ENCODE peak calls at places on chromosomes 4 and X, in six cellular contexts. L, U, C, F, A and D are unnamed samples.

GRCh38 chrX:11665144-11666040 is at the start of gene ARHGAP6:
- DNase-seq in L (peak), U (no peak), C (peak), F (no peak), A (no peak), D (no peak)

GRCh38 chr4:51901363-51901762 is 58.4 kb downstream of the DCUN1D4 start:
- DNase-seq in L (no peak), U (no peak), C (no peak), F (no peak), A (no peak), D (no peak)

GRCh38 chrX:115561605-115562491 is 874 bp downstream of the PLS3 start:
- DNase-seq in L (peak), U (peak), C (peak), F (no peak), A (peak), D (peak)

GRCh38 chrX:33086886-33087285 is 124.5 kb downstream of the DMD start:
- DNase-seq in L (no peak), U (no peak), C (no peak), F (no peak), A (no peak), D (no peak)

GRCh38 chr4:123168812-123169211 is 227.8 kb upstream of the SPRY1 start:
- DNase-seq in L (no peak), U (no peak), C (peak), F (no peak), A (no peak), D (no peak)

GRCh38 chr4:151415978-151416377 is 7.0 kb downstream of the FHIP1A start:
- DNase-seq in L (no peak), U (no peak), C (peak), F (no peak), A (no peak), D (no peak)

GRCh38 chr4:27154706-27155105 is 294.1 kb downstream of the STIM2 start:
- DNase-seq in L (no peak), U (no peak), C (peak), F (no peak), A (no peak), D (no peak)

GRCh38 chr4:174681723-174682300 is 147.2 kb downstream of the GLRA3 start:
- DNase-seq in L (no peak), U (no peak), C (peak), F (no peak), A (peak), D (peak)

GRCh38 chrX:10259716-10260115 is 102.9 kb downstream of the CLCN4 start:
- DNase-seq in L (no peak), U (no peak), C (peak), F (no peak), A (no peak), D (no peak)

GRCh38 chrX:50704360-50704759 is 109.6 kb downstream of the SHROOM4 start:
- DNase-seq in L (no peak), U (no peak), C (peak), F (no peak), A (no peak), D (no peak)

GRCh38 chr4:108110450-108110849 is 58.3 kb downstream of the LEF1 start:
- DNase-seq in L (no peak), U (no peak), C (no peak), F (no peak), A (no peak), D (no peak)

GRCh38 chr4:7254736-7255487 is 62.6 kb downstream of the SORCS2 start:
- DNase-seq in L (no peak), U (no peak), C (no peak), F (peak), A (no peak), D (no peak)

GRCh38 chrX:14712096-14712495 is 160.8 kb downstream of the FANCB start:
- DNase-seq in L (no peak), U (peak), C (no peak), F (no peak), A (no peak), D (no peak)
- TF ChIP-seq BHLHE40 in L (no peak), U (no peak), C (no peak), F (no peak), A (no peak), D (no peak)

DNA sequence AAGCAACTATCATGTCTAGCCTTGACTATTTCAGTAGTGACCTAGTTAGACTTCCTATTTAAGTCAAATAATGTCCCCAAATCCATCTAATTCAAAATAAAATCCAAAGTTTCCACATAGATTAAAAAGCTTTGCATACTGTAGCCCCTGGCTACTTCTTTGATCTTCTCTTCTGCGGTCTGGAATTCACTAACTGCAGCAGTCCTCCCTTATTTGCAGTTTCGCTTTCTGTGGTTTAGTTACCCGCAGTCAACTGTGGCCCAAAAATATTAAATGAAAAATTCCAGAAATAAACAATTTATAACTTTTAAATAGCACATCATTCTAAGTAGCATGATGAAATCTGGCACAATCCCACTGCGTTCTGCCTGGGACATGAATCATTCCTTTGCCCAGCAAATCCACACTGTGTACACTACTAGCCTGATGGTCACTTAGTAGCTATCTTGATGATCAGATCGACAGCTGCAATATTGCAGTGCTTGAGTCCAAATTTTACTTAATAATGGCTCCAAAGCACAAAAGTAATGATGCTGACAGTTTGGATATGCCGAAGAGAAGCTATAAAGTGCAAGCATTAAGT is 86.7 kb upstream of the NPNT start:
- DNase-seq in L (no peak), U (no peak), C (peak), F (no peak), A (no peak), D (peak)
- TF ChIP-seq BHLHE40 in L (no peak), U (no peak), C (no peak), F (no peak), A (no peak), D (no peak)

DNA sequence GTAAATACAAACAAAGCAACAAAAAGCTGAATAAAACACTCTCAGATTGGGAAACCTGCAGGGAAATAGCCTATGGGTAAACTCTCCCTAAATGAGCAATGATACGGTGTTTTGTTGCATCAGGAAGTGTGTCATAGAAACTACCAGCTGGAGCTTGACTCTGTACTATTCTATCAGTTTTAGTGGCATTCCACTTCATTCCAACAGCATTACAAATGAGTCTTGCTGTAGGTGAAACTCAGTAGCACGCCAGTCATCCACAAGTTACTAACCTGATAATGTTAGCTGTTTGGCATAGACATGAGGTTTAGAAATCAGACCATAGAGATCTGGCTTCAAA is 24.9 kb downstream of the FGFBP1 start:
- DNase-seq in L (no peak), U (no peak), C (peak), F (no peak), A (no peak), D (peak)
- TF ChIP-seq BHLHE40 in L (no peak), U (no peak), C (peak), F (no peak), A (no peak), D (no peak)

GRCh38 chr4:65999518-65999871 is 329.2 kb upstream of the EPHA5 start:
- DNase-seq in L (peak), U (no peak), C (no peak), F (no peak), A (no peak), D (no peak)

GRCh38 chr4:66000500-66001117 is 330.3 kb upstream of the EPHA5 start:
- DNase-seq in L (no peak), U (no peak), C (no peak), F (no peak), A (no peak), D (no peak)
- TF ChIP-seq BHLHE40 in L (no peak), U (no peak), C (no peak), F (no peak), A (no peak), D (no peak)

GRCh38 chr4:183962413-183962812 is 57.3 kb downstream of the STOX2 start:
- DNase-seq in L (no peak), U (no peak), C (no peak), F (no peak), A (no peak), D (no peak)

GRCh38 chr4:183959349-183959748 is 54.2 kb downstream of the STOX2 start:
- DNase-seq in L (no peak), U (no peak), C (no peak), F (no peak), A (no peak), D (no peak)

GRCh38 chr4:183961772-183962171 is 56.7 kb downstream of the STOX2 start:
- DNase-seq in L (no peak), U (no peak), C (no peak), F (no peak), A (no peak), D (no peak)

GRCh38 chr4:183960912-183961569 is 55.9 kb downstream of the STOX2 start:
- DNase-seq in L (peak), U (no peak), C (no peak), F (no peak), A (no peak), D (no peak)

DNA sequence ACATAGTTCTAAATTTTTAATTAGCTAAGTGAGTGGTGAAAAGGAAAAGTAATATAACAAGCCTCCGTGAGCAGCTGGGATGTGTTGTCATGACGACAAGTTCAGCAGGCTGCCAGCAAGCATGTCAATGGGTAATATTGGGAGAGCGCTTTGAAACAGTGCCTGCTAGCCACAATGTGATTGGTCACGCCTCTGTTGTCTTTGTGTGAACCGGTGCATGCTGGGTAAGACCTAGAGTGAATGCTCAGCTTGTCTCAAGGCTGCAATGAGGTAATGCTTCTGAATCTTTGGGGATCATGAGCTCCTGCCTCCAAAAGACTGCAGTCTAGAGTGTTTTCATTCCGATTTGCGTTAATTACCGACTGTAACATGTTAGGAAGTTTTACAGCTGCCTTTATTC is 54.9 kb downstream of the STOX2 start:
- DNase-seq in L (peak), U (no peak), C (peak), F (no peak), A (peak), D (peak)
- TF ChIP-seq BHLHE40 in L (no peak), U (no peak), C (no peak), F (no peak), A (no peak), D (no peak)

GRCh38 chrX:101658661-101659477 is 781 bp downstream of the ARMCX2 start:
- DNase-seq in L (peak), U (no peak), C (peak), F (no peak), A (peak), D (peak)
- TF ChIP-seq BHLHE40 in L (no peak), U (no peak), C (no peak), F (no peak), A (no peak), D (no peak)

DNA sequence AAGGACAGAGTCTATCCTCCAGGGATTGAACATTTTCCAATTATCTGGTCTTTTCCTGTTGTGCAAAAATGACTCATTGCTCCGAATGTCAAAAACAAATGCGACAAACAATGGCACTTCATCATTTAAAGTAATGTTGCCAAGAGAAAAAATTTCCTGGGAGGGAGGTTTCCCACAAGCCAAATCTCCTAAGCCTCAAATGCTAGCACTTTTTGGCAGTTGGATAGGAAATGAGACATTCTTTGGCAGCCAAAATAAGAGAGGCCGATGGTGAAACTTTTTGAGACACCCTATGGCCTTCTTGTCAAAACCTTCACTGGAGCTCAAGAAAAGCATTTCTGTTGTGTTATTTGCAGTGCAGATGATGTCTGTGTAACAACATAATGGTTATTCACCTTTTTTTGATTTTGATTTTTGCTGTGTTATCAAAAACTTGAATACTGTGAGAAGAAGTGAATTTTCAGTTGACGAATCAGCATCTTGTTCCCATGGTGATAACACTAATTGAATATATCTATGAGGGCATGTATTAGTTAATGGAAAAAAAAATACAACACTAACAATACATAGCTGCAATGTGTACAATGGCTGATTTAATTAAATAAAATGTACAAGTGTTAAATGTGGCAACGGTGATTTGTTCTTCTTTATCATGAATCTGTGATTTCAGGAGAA is 333.8 kb downstream of the ANK2 start:
- DNase-seq in L (no peak), U (no peak), C (peak), F (no peak), A (no peak), D (no peak)
- TF ChIP-seq BHLHE40 in L (no peak), U (no peak), C (no peak), F (no peak), A (no peak), D (no peak)